ENCODE peak calls at places on chromosomes 4 and X, in ten cellular contexts. L is iPS DF 6.9, K is fibroblast of lung, G is tibial artery, N is RWPE2, P is upper lobe of right lung, J is body of pancreas, I is GM23248, A is left lung, C is neuronal stem cell. S is an unnamed sample.

GRCh38 chr4:137065306-137065705 is 467.0 kb downstream of the PCDH18 start:
- DNase-seq in L (no peak), K (peak; percentile 39), G (no peak), N (no peak), P (no peak), J (no peak), I (peak; percentile 10), A (no peak), C (no peak), S (no peak)

GRCh38 chr4:74397748-74398426 is 32.9 kb downstream of the EREG start:
- DNase-seq in L (no peak), K (no peak), G (no peak), N (no peak), P (no peak), J (no peak), I (peak; percentile 16), A (no peak), C (no peak), S (no peak)

GRCh38 chrX:66013195-66013816 is 26.6 kb downstream of the VSIG4 start:
- DNase-seq in L (no peak), K (no peak), G (no peak), N (no peak), P (no peak), J (no peak), I (no peak), A (no peak), C (no peak), S (no peak)

GRCh38 chrX:132217203-132218073 is 1.8 kb downstream of the RAP2C start:
- DNase-seq in L (peak; percentile 29), K (peak; percentile 81), G (peak; percentile 80), N (peak; percentile 74), P (peak; percentile 85), J (peak; percentile 52), I (peak; percentile 85), A (peak; percentile 84), C (peak; percentile 49), S (peak; percentile 58)

GRCh38 chrX:136185409-136186022 is 38.2 kb downstream of the FHL1 start:
- DNase-seq in L (no peak), K (peak; percentile 58), G (no peak), N (no peak), P (no peak), J (no peak), I (peak; percentile 71), A (no peak), C (no peak), S (no peak)

GRCh38 chrX:39507617-39508299 is 590.0 kb downstream of the BCOR start:
- DNase-seq in L (no peak), K (no peak), G (no peak), N (no peak), P (no peak), J (no peak), I (no peak), A (no peak), C (no peak), S (no peak)

GRCh38 chr4:94877973-94878372 is 120.2 kb downstream of the BMPR1B start:
- DNase-seq in L (no peak), K (peak; percentile 53), G (no peak), N (no peak), P (no peak), J (no peak), I (peak; percentile 72), A (no peak), C (no peak), S (no peak)

GRCh38 chr4:6783111-6783981 is 819 bp downstream of the KIAA0232 start:
- DNase-seq in L (no peak), K (peak; percentile 76), G (peak; percentile 96), N (peak; percentile 81), P (peak; percentile 95), J (peak; percentile 89), I (peak; percentile 94), A (peak; percentile 97), C (peak; percentile 93), S (peak; percentile 88)

GRCh38 chrX:19549838-19550237 is 34.5 kb upstream of the MAP3K15 start:
- DNase-seq in L (no peak), K (no peak), G (no peak), N (no peak), P (no peak), J (no peak), I (no peak), A (no peak), C (no peak), S (no peak)

GRCh38 chr4:30847157-30847556 is 127.0 kb downstream of the PCDH7 start:
- DNase-seq in L (peak; percentile 18), K (no peak), G (no peak), N (no peak), P (no peak), J (no peak), I (no peak), A (no peak), C (no peak), S (no peak)

GRCh38 chr4:76821661-76822060 is 76.3 kb downstream of the SOWAHB start:
- DNase-seq in L (no peak), K (peak; percentile 76), G (no peak), N (no peak), P (no peak), J (no peak), I (peak; percentile 34), A (no peak), C (no peak), S (no peak)

DNA sequence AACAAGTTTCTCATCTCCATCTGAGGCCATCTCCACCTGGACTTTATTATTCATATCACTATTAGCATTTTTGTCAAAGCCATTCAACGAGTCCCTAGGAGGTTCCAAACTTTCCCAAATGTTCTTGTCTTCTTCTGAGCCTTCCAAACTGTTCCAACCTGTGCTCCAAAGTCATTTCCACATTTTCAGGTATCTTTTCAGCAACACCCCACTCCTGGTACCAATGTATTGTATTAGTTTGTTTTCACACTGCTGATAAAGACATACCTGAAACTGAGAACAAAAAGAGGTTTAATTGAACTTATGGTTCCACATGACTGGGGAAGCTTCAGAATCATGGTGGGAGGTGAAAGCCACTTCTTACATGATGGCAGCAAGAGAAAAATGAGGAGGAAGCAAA is 385.4 kb upstream of the GATB start:
- DNase-seq in L (no peak), K (no peak), G (no peak), N (no peak), P (no peak), J (no peak), I (no peak), A (no peak), C (no peak), S (no peak)
- H3K9me3 ChIP-seq in L (peaks cover 4% of the 10 kb centered on the region), K (no peaks in the 10 kb centered on the region), G (peaks cover 15% of the 10 kb centered on the region), N (peaks cover 7% of the 10 kb centered on the region), P (no peaks in the 10 kb centered on the region), J (no peaks in the 10 kb centered on the region), I (no peaks in the 10 kb centered on the region), A (peaks cover 34% of the 10 kb centered on the region), C (no peaks in the 10 kb centered on the region), S (peaks cover 5% of the 10 kb centered on the region)

GRCh38 chrX:47446971-47447370 is 36.1 kb downstream of the ZNF41 start:
- DNase-seq in L (no peak), K (no peak), G (no peak), N (no peak), P (no peak), J (no peak), I (no peak), A (no peak), C (no peak), S (no peak)

GRCh38 chrX:47446431-47446830 is 36.6 kb downstream of the ZNF41 start:
- DNase-seq in L (no peak), K (no peak), G (no peak), N (no peak), P (no peak), J (no peak), I (no peak), A (no peak), C (no peak), S (no peak)

GRCh38 chrX:47452112-47452511 is 30.9 kb downstream of the ZNF41 start:
- DNase-seq in L (no peak), K (no peak), G (no peak), N (no peak), P (no peak), J (no peak), I (no peak), A (no peak), C (no peak), S (no peak)

GRCh38 chrX:47448165-47448806 is 34.7 kb downstream of the ZNF41 start:
- DNase-seq in L (no peak), K (no peak), G (no peak), N (no peak), P (no peak), J (no peak), I (no peak), A (no peak), C (no peak), S (no peak)

GRCh38 chrX:47447607-47448006 is 35.4 kb downstream of the ZNF41 start:
- DNase-seq in L (no peak), K (no peak), G (no peak), N (no peak), P (no peak), J (no peak), I (no peak), A (no peak), C (no peak), S (no peak)
- H3K9me3 ChIP-seq in L (peaks cover 2% of the 10 kb centered on the region), K (no peaks in the 10 kb centered on the region), G (peaks cover 55% of the 10 kb centered on the region), N (no peaks in the 10 kb centered on the region), P (peaks cover 5% of the 10 kb centered on the region), J (no peaks in the 10 kb centered on the region), I (no peaks in the 10 kb centered on the region), A (peaks cover 37% of the 10 kb centered on the region), C (peaks cover 67% of the 10 kb centered on the region), S (peaks cover 13% of the 10 kb centered on the region)

DNA sequence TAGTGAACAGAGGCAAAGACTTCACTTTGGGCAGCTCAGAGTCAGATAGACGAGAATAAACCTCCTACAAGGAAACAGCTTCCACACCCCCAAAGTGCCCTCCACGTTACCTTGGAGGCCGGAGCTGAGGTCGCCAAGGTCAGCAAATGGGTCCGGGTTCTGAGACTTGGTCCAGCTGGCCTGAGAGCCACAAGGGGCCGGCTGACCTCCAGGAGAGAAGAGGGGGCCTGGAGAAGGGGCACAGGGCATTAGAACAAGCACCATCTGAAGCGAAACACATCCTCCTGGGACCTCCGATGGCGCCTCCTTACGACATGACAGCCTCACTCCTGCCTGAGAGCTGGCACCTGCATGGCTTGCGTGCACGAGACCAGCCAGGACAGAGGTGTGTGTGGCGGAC is 33.6 kb upstream of the CPLX1 start:
- DNase-seq in L (no peak), K (no peak), G (no peak), N (peak; percentile 36), P (peak; percentile 50), J (no peak), I (no peak), A (peak; percentile 52), C (no peak), S (no peak)
- H3K9me3 ChIP-seq in L (no peaks in the 10 kb centered on the region), K (no peaks in the 10 kb centered on the region), G (no peaks in the 10 kb centered on the region), N (no peaks in the 10 kb centered on the region), P (no peaks in the 10 kb centered on the region), J (no peaks in the 10 kb centered on the region), I (no peaks in the 10 kb centered on the region), A (no peaks in the 10 kb centered on the region), C (no peaks in the 10 kb centered on the region), S (no peaks in the 10 kb centered on the region)

DNA sequence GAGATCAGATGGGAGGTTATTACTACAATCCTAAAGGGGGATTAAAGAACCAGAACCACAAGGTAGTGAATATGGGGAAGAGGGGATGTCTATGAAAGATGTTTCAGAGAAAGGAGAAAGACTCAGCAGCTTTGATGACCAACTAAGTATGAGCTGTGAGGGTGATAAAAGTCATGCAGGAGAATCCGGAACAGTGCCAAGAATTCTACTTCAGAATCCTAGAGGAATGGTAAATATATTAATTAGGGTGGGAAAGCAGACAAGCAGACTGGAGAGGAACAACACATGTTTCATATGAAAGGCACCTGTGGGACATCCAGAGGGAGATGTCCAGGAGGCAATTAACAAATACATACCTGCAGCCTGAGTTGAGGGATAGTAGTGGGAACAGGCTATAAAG is 642.2 kb upstream of the DIPK2B start:
- DNase-seq in L (no peak), K (peak; percentile 38), G (no peak), N (no peak), P (no peak), J (no peak), I (peak; percentile 35), A (no peak), C (no peak), S (no peak)
- H3K9me3 ChIP-seq in L (no peaks in the 10 kb centered on the region), K (no peaks in the 10 kb centered on the region), G (peaks cover 4% of the 10 kb centered on the region), N (no peaks in the 10 kb centered on the region), P (no peaks in the 10 kb centered on the region), J (no peaks in the 10 kb centered on the region), I (no peaks in the 10 kb centered on the region), A (no peaks in the 10 kb centered on the region), C (peaks cover 9% of the 10 kb centered on the region), S (no peaks in the 10 kb centered on the region)